ENCODE peak calls at places on chromosomes 3 and 15, in eight cellular contexts. Y is M059J; L is mammary epithelial cell; Q is heart right ventricle; J is nucleus accumbens; K is activated CD8-positive, alpha-beta memory T cell treated with anti-CD3 and anti-CD28 coated beads for 24 hours; N is RCC 7860; A is RWPE1. D is an unnamed sample.

GRCh38 chr3:12425850-12426579 is 58.3 kb upstream of the TSEN2 start:
- DNase-seq in Q (no peak), L (no peak), N (no peak), Y (no peak), J (no peak), K (no peak), A (no peak), D (no peak)

GRCh38 chr3:193744048-193744821 is 151.2 kb downstream of the OPA1 start:
- DNase-seq in Y (no peak), Q (no peak), N (peak), A (no peak), L (no peak), K (no peak), J (no peak), D (no peak)

GRCh38 chr3:186013312-186013711 is 75.5 kb upstream of the TRA2B start:
- DNase-seq in K (no peak), A (no peak), N (no peak), Q (no peak), L (no peak), Y (no peak), J (peak), D (no peak)

GRCh38 chr3:51392301-51393095 is 1.4 kb downstream of the RBM15B start:
- DNase-seq in Q (no peak), J (no peak), Y (no peak), N (no peak), A (no peak), L (no peak), K (no peak), D (no peak)

GRCh38 chr3:116034797-116035196 is 410.5 kb downstream of the LSAMP start:
- DNase-seq in A (no peak), J (no peak), L (no peak), K (no peak), N (no peak), Q (no peak), Y (no peak), D (no peak)

GRCh38 chr3:9190276-9190675 is 59.2 kb downstream of the SRGAP3 start:
- DNase-seq in K (no peak), L (no peak), A (no peak), J (no peak), Q (no peak), Y (no peak), N (no peak), D (no peak)

GRCh38 chr3:110272525-110272924 is 799.1 kb upstream of the NECTIN3 start:
- DNase-seq in L (no peak), A (no peak), N (no peak), J (no peak), K (no peak), Y (no peak), Q (no peak), D (no peak)

GRCh38 chr3:50575372-50575771 is 6.0 kb downstream of the HEMK1 start:
- DNase-seq in J (no peak), Q (no peak), N (no peak), A (peak), K (peak), Y (peak), L (peak), D (peak)

GRCh38 chr15:66261056-66261455 is 7.5 kb upstream of the MEGF11 start:
- DNase-seq in L (no peak), J (no peak), Q (no peak), Y (no peak), K (no peak), A (no peak), N (no peak), D (no peak)

GRCh38 chr3:170809975-170810357 is 60.0 kb downstream of the RPL22L1 start:
- DNase-seq in N (peak), K (no peak), L (peak), Q (no peak), Y (peak), J (no peak), A (peak), D (peak)

GRCh38 chr15:91867581-91868026 is 14.1 kb downstream of the SLCO3A1 start:
- DNase-seq in K (no peak), Q (peak), J (no peak), N (peak), A (peak), Y (peak), L (peak), D (peak)

GRCh38 chr15:43954181-43954621 is 127.4 kb downstream of the WDR76 start:
- DNase-seq in Q (no peak), L (peak), K (no peak), A (no peak), N (peak), J (no peak), Y (peak), D (peak)

GRCh38 chr3:127368186-127369032 is 80.6 kb upstream of the PRR20G start:
- DNase-seq in Q (no peak), L (no peak), K (no peak), Y (no peak), J (no peak), N (no peak), A (no peak), D (no peak)

GRCh38 chr3:27729748-27730611 is 7.9 kb upstream of the EOMES start:
- DNase-seq in J (no peak), N (no peak), A (peak), L (no peak), Y (no peak), K (peak), Q (no peak), D (peak)

GRCh38 chr15:41936649-41937567 is 35.4 kb downstream of the EHD4 start:
- DNase-seq in K (peak), L (no peak), Y (no peak), N (peak), A (no peak), Q (peak), J (no peak), D (no peak)

GRCh38 chr15:39625451-39625850 is 44.6 kb downstream of the THBS1 start:
- DNase-seq in Q (no peak), L (no peak), Y (no peak), J (no peak), N (no peak), K (no peak), A (no peak), D (no peak)

GRCh38 chr3:72318504-72319201 is 529.6 kb downstream of the SHQ1 start:
- DNase-seq in N (no peak), J (no peak), Q (peak), K (no peak), Y (no peak), L (no peak), A (no peak), D (no peak)

GRCh38 chr3:128546646-128547045 is 53.6 kb upstream of the GATA2 start:
- DNase-seq in J (no peak), Y (no peak), A (no peak), N (no peak), Q (no peak), L (no peak), K (peak), D (no peak)

GRCh38 chr3:192896208-192896607 is 21.4 kb downstream of the MB21D2 start:
- DNase-seq in N (no peak), A (no peak), J (no peak), L (no peak), Y (no peak), Q (no peak), K (no peak), D (no peak)

GRCh38 chr3:167406876-167407492 is 26.9 kb upstream of the ZBBX start:
- DNase-seq in L (peak), J (peak), Q (peak), A (peak), N (peak), K (no peak), Y (peak), D (peak)

GRCh38 chr3:117735481-117736101 is 1026.0 kb downstream of the TUSC7 start:
- DNase-seq in L (peak), N (no peak), Q (no peak), J (no peak), Y (peak), K (no peak), A (peak), D (peak)

GRCh38 chr3:116340680-116341216 is 104.5 kb downstream of the LSAMP start:
- DNase-seq in Y (no peak), L (no peak), A (no peak), N (no peak), Q (no peak), K (no peak), J (no peak), D (no peak)

GRCh38 chr3:172221550-172221949 is 182.2 kb downstream of the FNDC3B start:
- DNase-seq in J (no peak), L (peak), A (peak), Y (peak), K (no peak), N (peak), Q (no peak), D (peak)

GRCh38 chr15:89018235-89018634 is 70.0 kb upstream of the ABHD2 start:
- DNase-seq in K (no peak), Y (no peak), J (peak), A (no peak), L (no peak), N (no peak), Q (peak), D (no peak)

GRCh38 chr15:84835661-84836384 is 18.7 kb downstream of the ALPK3 start:
- DNase-seq in K (no peak), Y (no peak), N (no peak), A (no peak), L (no peak), Q (no peak), J (no peak), D (no peak)

GRCh38 chr3:164897335-164897734 is 181.0 kb downstream of the SI start:
- DNase-seq in Q (no peak), N (no peak), L (no peak), A (no peak), J (no peak), K (no peak), Y (peak), D (no peak)

GRCh38 chr3:135229018-135229495 is 434.0 kb downstream of the EPHB1 start:
- DNase-seq in Q (peak), L (no peak), A (no peak), N (no peak), J (no peak), K (no peak), Y (no peak), D (no peak)

GRCh38 chr3:3799173-3800075 is at the start of gene LRRN1:
- DNase-seq in J (peak), L (peak), K (peak), Q (peak), A (no peak), N (no peak), Y (peak), D (no peak)

GRCh38 chr15:89371145-89372044 is 36.8 kb upstream of the POLG start:
- DNase-seq in L (no peak), A (no peak), Q (no peak), K (no peak), N (no peak), Y (no peak), J (no peak), D (peak)

GRCh38 chr15:39153718-39154117 is 427.2 kb upstream of the THBS1 start:
- DNase-seq in N (peak), L (no peak), K (no peak), Y (peak), J (no peak), A (no peak), Q (no peak), D (no peak)

GRCh38 chr3:127590282-127590592 is 296 bp downstream of the TPRA1 start:
- DNase-seq in N (no peak), J (no peak), L (no peak), Y (peak), Q (peak), K (no peak), A (peak), D (no peak)

GRCh38 chr15:29784413-29784812 is 37.9 kb downstream of the TJP1 start:
- DNase-seq in Q (no peak), L (no peak), J (no peak), A (peak), N (no peak), Y (peak), K (no peak), D (peak)

GRCh38 chr15:97875513-97876285 is 84.8 kb upstream of the ARRDC4 start:
- DNase-seq in L (no peak), J (no peak), N (no peak), K (no peak), Q (no peak), A (peak), Y (no peak), D (no peak)

GRCh38 chr15:63895194-63895593 is 61.4 kb upstream of the HERC1 start:
- DNase-seq in L (no peak), Q (no peak), N (no peak), J (no peak), A (no peak), K (no peak), Y (no peak), D (no peak)

GRCh38 chr3:197305854-197306253 is 7.4 kb upstream of the DLG1 start:
- DNase-seq in Y (peak), K (no peak), L (peak), A (no peak), N (peak), J (no peak), Q (no peak), D (peak)

GRCh38 chr3:111895079-111895478 is 36.0 kb downstream of the PHLDB2 start:
- DNase-seq in K (no peak), Q (no peak), L (no peak), A (no peak), J (no peak), Y (peak), N (peak), D (peak)

GRCh38 chr15:65289261-65289854 is 2.7 kb upstream of the PARP16 start:
- DNase-seq in K (no peak), A (no peak), L (no peak), Q (no peak), Y (no peak), N (no peak), J (no peak), D (no peak)